ENCODE peak calls at places on chromosomes 7 and 10, in six cellular contexts. R is SK-N-SH, O is GM23338, U is HepG2, A is K562, Y is GM12878. B is an unnamed sample.

GRCh38 chr7:77862691-77863090 is 64.1 kb downstream of the PHTF2 start:
- DNase-seq in R (no peak), Y (no peak), O (no peak), A (no peak), U (no peak), B (no peak)

GRCh38 chr7:134567368-134567767 is 18.5 kb downstream of the AKR1B15 start:
- DNase-seq in Y (no peak), A (no peak), U (no peak), O (no peak), R (no peak), B (no peak)

GRCh38 chr7:99407849-99408346 is 499 bp downstream of the PDAP1 start:
- DNase-seq in O (peak; percentile 41), A (peak; percentile 56), Y (no peak), R (peak; percentile 66), U (peak; percentile 58), B (no peak)

GRCh38 chr7:134941185-134941900 is 45.0 kb upstream of the AGBL3 start:
- DNase-seq in Y (no peak), O (peak; percentile 21), A (no peak), U (no peak), R (no peak), B (no peak)

GRCh38 chr7:71182536-71182935 is 50.6 kb downstream of the GALNT17 start:
- DNase-seq in R (no peak), U (no peak), A (no peak), O (no peak), Y (no peak), B (no peak)

GRCh38 chr10:5043716-5044115 is 40.1 kb upstream of the AKR1C2 start:
- DNase-seq in R (no peak), O (no peak), A (no peak), Y (no peak), U (no peak), B (no peak)

GRCh38 chr10:87760195-87760905 is 57.7 kb downstream of the ATAD1 start:
- DNase-seq in U (no peak), O (no peak), R (no peak), A (no peak), Y (no peak), B (no peak)

GRCh38 chr10:76352300-76352699 is 920.9 kb downstream of the LRMDA start:
- DNase-seq in U (no peak), Y (no peak), O (no peak), R (no peak), A (no peak), B (no peak)

GRCh38 chr7:129771928-129772479 is 160.5 kb downstream of the NRF1 start:
- DNase-seq in R (peak; percentile 41), O (no peak), Y (no peak), U (no peak), A (no peak), B (no peak)

GRCh38 chr10:95241533-95241932 is 47.5 kb downstream of the ACSM6 start:
- DNase-seq in O (no peak), R (no peak), U (no peak), Y (no peak), A (no peak), B (no peak)

GRCh38 chr7:100626530-100627237 is 14.3 kb downstream of the MOSPD3 start:
- DNase-seq in R (peak; percentile 100), A (peak; percentile 99), Y (peak; percentile 32), O (peak; percentile 89), U (no peak), B (no peak)

GRCh38 chr10:85851300-85851699 is 515.3 kb downstream of the GRID1 start:
- DNase-seq in Y (no peak), R (no peak), A (no peak), O (no peak), U (no peak), B (no peak)

GRCh38 chr10:93060887-93061593 is 442 bp downstream of the CYP26C1 start:
- DNase-seq in Y (no peak), R (peak; percentile 16), U (no peak), O (peak; percentile 42), A (no peak), B (no peak)

GRCh38 chr7:17532861-17533404 is 234.5 kb downstream of the AHR start:
- DNase-seq in O (no peak), U (no peak), R (no peak), Y (no peak), A (no peak), B (no peak)

GRCh38 chr10:116451956-116452720 is 24.5 kb downstream of the PNLIPRP3 start:
- DNase-seq in A (no peak), Y (no peak), R (no peak), O (peak; percentile 87), U (no peak), B (no peak)

GRCh38 chr10:44280211-44280610 is 104.7 kb downstream of the CXCL12 start:
- DNase-seq in A (no peak), O (no peak), U (no peak), Y (no peak), R (no peak), B (no peak)

GRCh38 chr10:2011106-2011716 is 273.9 kb upstream of the ADARB2 start:
- DNase-seq in Y (no peak), A (no peak), O (peak; percentile 24), R (no peak), U (no peak), B (no peak)

GRCh38 chr10:61337741-61338140 is 115.4 kb downstream of the TMEM26 start:
- DNase-seq in Y (no peak), R (no peak), O (no peak), U (no peak), A (no peak), B (no peak)

GRCh38 chr7:149598721-149599308 is 101.2 kb upstream of the ZNF746 start:
- DNase-seq in A (peak; percentile 56), Y (no peak), R (peak; percentile 51), U (peak; percentile 7), O (peak; percentile 70), B (peak; percentile 18)

GRCh38 chr7:81986745-81987470 is 217.1 kb upstream of the HGF start:
- DNase-seq in A (no peak), Y (no peak), U (no peak), R (peak; percentile 4), O (no peak), B (no peak)

GRCh38 chr10:55203319-55203718 is 402.3 kb upstream of the PCDH15 start:
- DNase-seq in O (no peak), A (no peak), Y (no peak), U (no peak), R (no peak), B (no peak)

GRCh38 chr10:133260895-133261725 is 15.6 kb downstream of the ADAM8 start:
- DNase-seq in Y (no peak), U (no peak), O (peak; percentile 46), A (peak; percentile 61), R (peak; percentile 83), B (no peak)

GRCh38 chr7:151014950-151015349 is 9.3 kb downstream of the ATG9B start:
- DNase-seq in R (no peak), U (no peak), O (no peak), A (no peak), Y (no peak), B (no peak)

GRCh38 chr10:11437391-11438241 is 173.8 kb downstream of the USP6NL start:
- DNase-seq in R (no peak), A (no peak), U (no peak), O (peak; percentile 82), Y (no peak), B (no peak)

GRCh38 chr10:132899054-132899750 is 43.2 kb downstream of the CFAP46 start:
- DNase-seq in A (no peak), R (no peak), Y (no peak), O (no peak), U (no peak), B (no peak)

GRCh38 chr7:43199333-43199732 is 86.9 kb downstream of the HECW1 start:
- DNase-seq in A (no peak), Y (no peak), O (no peak), R (no peak), U (no peak), B (no peak)
- TF ChIP-seq REST in A (no peak), Y (no peak), O (no peak), R (no peak), U (no peak), B (no peak)

DNA sequence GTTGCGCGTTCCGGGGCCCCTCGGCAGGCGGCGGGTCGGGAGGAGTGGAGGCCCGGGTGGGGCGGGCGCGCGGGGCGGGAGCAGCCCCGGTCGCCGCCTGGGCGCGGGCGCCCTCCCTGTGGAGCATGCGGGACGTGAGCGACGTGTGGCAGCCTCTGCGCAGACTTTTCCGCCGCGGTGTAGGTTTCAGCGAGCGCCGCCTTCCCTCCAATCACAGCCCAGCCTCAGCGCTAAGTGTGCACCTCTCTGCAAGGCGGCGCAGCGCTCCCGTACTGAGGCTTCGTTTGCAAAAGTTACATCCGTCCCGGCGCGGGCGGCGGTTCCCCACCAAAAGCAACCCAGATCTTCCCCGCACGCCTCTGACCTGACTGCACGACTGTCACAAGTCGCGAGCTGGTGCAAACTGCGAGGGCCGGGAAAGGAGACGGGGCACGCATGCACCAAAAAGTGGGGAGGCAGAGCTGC is 1.2 kb upstream of the PFKFB3 start:
- DNase-seq in U (peak; percentile 39), R (peak; percentile 85), Y (peak; percentile 63), A (peak; percentile 29), O (peak; percentile 68), B (no peak)
- TF ChIP-seq POLR2AphosphoS5 in U (no peak), R (no peak), Y (no peak), A (no peak), O (no peak), B (no peak)

GRCh38 chr10:18501198-18501597 is 150.2 kb downstream of the NSUN6 start:
- DNase-seq in U (no peak), Y (peak; percentile 50), R (no peak), A (no peak), O (no peak), B (no peak)
- TF ChIP-seq REST in U (no peak), Y (no peak), R (no peak), A (no peak), O (no peak), B (no peak)

GRCh38 chr10:102735065-102735562 is 8.6 kb upstream of the WBP1L start:
- DNase-seq in A (peak; percentile 69), Y (no peak), U (no peak), R (no peak), O (peak; percentile 61), B (no peak)
- TF ChIP-seq POLR2AphosphoS5 in A (no peak), Y (no peak), U (no peak), R (no peak), O (no peak), B (no peak)

DNA sequence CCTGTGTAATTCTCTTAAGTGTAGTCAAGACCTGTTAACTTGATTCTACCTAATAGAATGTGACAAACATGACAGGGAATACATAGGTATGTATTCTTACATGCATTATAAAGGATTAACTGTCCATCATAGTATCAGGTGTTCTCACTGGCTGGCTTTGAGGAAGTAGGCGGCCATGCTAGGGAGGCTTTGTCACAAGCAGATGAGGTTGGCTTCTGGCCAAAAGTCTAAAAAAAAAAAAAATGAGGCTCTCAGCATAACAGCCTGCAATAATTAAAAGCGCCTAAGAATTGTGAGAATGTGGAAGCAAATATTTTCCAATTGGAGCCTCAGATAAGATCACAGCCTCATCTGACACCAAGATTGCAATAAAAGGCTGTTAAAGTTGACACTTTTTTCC is 1256.8 kb upstream of the SORCS1 start:
- DNase-seq in O (no peak), U (no peak), Y (no peak), A (no peak), R (peak; percentile 3), B (no peak)
- TF ChIP-seq REST in O (no peak), U (no peak), Y (no peak), A (no peak), R (no peak), B (no peak)

B was measured in Panc1.